ENCODE peak calls at places on chromosomes 12 and 14, in four cellular contexts. H is K562, B is H1, T is HepG2. Y is an unnamed sample.

GRCh38 chr14:55712505-55712904 is 132.5 kb downstream of the KTN1 start:
- DNase-seq in H (no peak), B (no peak), T (no peak), Y (no peak)

GRCh38 chr14:61387076-61387475 is 65.7 kb downstream of the PRKCH start:
- DNase-seq in H (no peak), B (no peak), T (no peak), Y (no peak)

GRCh38 chr14:72636871-72637270 is 257.0 kb downstream of the DPF3 start:
- DNase-seq in H (no peak), B (no peak), T (no peak), Y (no peak)

GRCh38 chr14:60658909-60659585 is 9.8 kb upstream of the SIX1 start:
- DNase-seq in H (no peak), B (no peak), T (peak; percentile 27), Y (no peak)

GRCh38 chr14:25048170-25049126 is 1.5 kb downstream of the STXBP6 start:
- DNase-seq in H (peak; percentile 39), B (no peak), T (no peak), Y (no peak)

GRCh38 chr12:75750950-75751349 is 239.5 kb upstream of the KRR1 start:
- DNase-seq in H (no peak), B (no peak), T (peak; percentile 54), Y (no peak)

GRCh38 chr14:69573205-69573840 is 1.3 kb downstream of the CCDC177 start:
- DNase-seq in H (no peak), B (peak; percentile 48), T (no peak), Y (no peak)

GRCh38 chr12:48818831-48819590 is 715 bp downstream of the CACNB3 start:
- DNase-seq in H (no peak), B (peak; percentile 73), T (no peak), Y (no peak)

GRCh38 chr12:108360487-108360886 is 21.4 kb upstream of the CMKLR1 start:
- DNase-seq in H (no peak), B (no peak), T (no peak), Y (no peak)

GRCh38 chr12:121033625-121034349 is 5.3 kb downstream of the OASL start:
- DNase-seq in H (no peak), B (no peak), T (no peak), Y (no peak)

GRCh38 chr12:19997996-19998395 is 370.3 kb upstream of the PDE3A start:
- DNase-seq in H (no peak), B (no peak), T (no peak), Y (no peak)

GRCh38 chr12:42744539-42745156 is 155.1 kb upstream of the PRICKLE1 start:
- DNase-seq in H (no peak), B (no peak), T (no peak), Y (no peak)

GRCh38 chr14:42424501-42424900 is 817.8 kb downstream of the LRFN5 start:
- DNase-seq in H (no peak), B (no peak), T (no peak), Y (no peak)

GRCh38 chr14:55572578-55572977 is 7.4 kb upstream of the KTN1 start:
- DNase-seq in H (peak; percentile 24), B (no peak), T (peak; percentile 72), Y (no peak)

GRCh38 chr12:75913502-75914110 is 118.0 kb downstream of the PHLDA1 start:
- DNase-seq in H (peak; percentile 11), B (no peak), T (no peak), Y (no peak)

GRCh38 chr12:90770861-90771260 is 184.1 kb downstream of the CCER1 start:
- DNase-seq in H (no peak), B (no peak), T (no peak), Y (no peak)

GRCh38 chr14:79587194-79587593 is 624.1 kb downstream of the DIO2 start:
- DNase-seq in H (no peak), B (no peak), T (no peak), Y (no peak)

DNA sequence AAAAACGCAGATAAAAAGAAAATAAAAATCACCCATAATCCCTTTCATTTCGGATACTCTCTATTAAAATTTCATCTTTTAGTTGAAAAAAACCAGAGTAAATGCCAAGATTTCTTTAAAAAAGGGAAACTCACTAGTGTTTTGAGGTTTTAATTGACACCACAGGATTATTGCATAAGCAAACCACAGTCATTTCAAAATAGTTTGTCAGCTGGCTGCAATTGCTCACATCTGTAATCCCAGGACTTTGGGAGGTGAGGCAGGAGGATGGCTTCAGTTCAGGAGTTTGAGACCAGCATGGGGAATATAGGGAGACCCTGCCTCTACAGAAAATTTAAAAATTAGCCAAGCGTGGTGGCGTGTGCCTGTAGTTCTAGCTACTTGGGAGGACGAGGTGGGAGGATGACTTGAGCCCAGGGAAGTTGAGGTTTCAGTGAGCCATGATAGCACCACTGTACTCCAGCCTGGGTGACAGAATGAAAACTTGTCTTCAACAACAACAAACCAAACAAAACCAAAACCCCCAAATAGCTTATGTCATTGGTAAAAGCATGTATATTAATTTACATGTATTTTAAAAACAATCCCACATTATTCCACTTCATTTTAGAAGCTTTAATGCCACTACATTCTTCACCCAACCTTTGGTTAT is 48.8 kb downstream of the SYNE2 start:
- DNase-seq in H (no peak), B (no peak), T (no peak), Y (no peak)
- TF ChIP-seq POLR2AphosphoS5 in H (no peak), B (no peak), T (no peak), Y (no peak)

GRCh38 chr14:30768791-30769190 is 105.6 kb upstream of the COCH start:
- DNase-seq in H (no peak), B (no peak), T (no peak), Y (no peak)

GRCh38 chr14:30759172-30760125 is 114.9 kb upstream of the COCH start:
- DNase-seq in H (no peak), B (no peak), T (no peak), Y (no peak)

GRCh38 chr14:30767624-30768023 is 106.7 kb upstream of the COCH start:
- DNase-seq in H (no peak), B (no peak), T (no peak), Y (no peak)

GRCh38 chr14:30763891-30764290 is 110.5 kb upstream of the COCH start:
- DNase-seq in H (no peak), B (no peak), T (no peak), Y (no peak)
- TF ChIP-seq POLR2A in H (no peak), B (no peak), T (no peak), Y (no peak)

DNA sequence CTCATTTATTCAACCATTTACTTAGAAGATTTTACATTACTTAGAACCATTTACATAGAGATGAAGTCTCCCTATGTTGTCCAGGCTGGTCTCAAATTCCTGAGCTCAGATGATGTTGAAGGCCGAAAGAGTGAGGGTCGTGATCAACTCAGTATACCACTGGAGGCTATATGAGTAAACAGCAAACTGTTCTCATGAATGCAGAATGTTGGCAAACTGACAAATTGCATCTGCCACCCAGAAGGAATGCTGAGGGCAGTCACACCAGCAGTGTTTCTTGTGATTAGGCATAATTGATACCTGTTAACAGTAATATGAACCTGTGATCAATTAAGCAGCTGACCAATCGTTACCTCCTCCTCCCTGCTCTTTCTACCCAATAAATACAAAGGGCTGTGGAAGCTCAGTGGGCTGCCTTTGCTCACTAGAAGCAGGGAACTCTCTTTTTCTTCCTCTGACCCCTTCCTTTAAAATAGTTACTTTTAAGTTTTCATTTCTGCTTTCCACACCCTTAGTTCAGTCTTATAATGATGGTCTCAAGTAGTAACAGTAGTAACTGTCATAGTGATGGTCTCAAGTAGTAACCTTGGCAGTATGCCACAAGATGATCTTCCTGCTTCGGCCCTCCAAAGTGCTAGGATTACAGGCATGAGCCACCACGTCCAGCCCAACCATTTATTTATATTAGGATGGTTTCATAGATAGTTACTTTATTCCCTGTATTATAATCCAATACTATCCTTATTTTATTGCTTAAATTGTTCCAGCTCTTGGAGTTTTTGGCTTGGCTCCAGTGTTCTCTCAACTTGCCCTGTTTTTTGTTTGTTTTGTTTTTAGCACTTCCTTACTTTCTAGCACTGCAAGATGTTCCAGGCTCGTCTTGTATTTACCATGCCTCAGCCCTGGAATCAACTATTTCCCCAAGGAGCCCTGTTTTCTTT is 25.8 kb downstream of the LIMA1 start:
- DNase-seq in H (no peak), B (no peak), T (no peak), Y (no peak)
- TF ChIP-seq TAF1 in H (no peak), B (no peak), T (no peak), Y (no peak)

GRCh38 chr14:74661726-74662450 is 49.9 kb upstream of the LTBP2 start:
- DNase-seq in H (no peak), B (no peak), T (no peak), Y (no peak)
- TF ChIP-seq POLR2AphosphoS5 in H (no peak), B (no peak), T (no peak), Y (no peak)

DNA sequence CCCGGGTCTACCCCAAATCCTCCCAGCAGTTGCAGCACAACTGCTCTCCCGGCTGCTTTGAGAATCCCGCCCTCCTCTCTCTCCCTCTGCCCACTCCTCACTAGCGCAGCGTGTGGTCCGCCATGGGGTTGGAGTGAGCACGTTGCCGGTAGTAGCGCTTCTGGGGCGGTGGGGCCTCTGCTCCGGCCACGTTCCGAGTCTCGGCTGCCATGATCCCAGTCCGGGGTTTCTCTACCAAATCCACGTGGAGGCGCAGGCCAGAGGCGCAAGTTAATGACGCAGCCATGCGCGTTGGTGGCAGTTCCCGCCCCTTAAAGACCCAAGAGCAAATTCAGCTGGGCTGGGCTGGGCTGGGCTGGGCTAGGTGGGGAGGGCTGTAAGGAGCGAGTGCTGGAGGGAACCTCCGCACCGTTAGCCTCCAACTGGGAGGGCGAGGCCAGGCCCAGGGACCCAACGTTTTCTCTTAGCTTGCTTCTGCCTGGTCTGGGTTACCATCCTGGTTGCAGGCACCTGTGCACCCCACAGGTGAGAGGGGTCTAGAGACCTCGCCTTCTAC is at the start of gene METTL1:
- DNase-seq in H (peak; percentile 95), B (peak; percentile 96), T (peak; percentile 95), Y (peak; percentile 95)
- TF ChIP-seq POLR2A in H (peak; percentile 97), B (no peak), T (peak; percentile 92), Y (peak; percentile 90)

GRCh38 chr14:101583709-101584048 is 22.4 kb downstream of the DIO3 start:
- DNase-seq in H (no peak), B (no peak), T (no peak), Y (no peak)

GRCh38 chr14:101584049-101584859 is 23.0 kb downstream of the DIO3 start:
- DNase-seq in H (peak; percentile 86), B (no peak), T (no peak), Y (no peak)

GRCh38 chr14:101583006-101583708 is 21.9 kb downstream of the DIO3 start:
- DNase-seq in H (no peak), B (no peak), T (no peak), Y (no peak)

GRCh38 chr14:101581806-101582205 is 20.5 kb downstream of the DIO3 start:
- DNase-seq in H (no peak), B (no peak), T (no peak), Y (no peak)

DNA sequence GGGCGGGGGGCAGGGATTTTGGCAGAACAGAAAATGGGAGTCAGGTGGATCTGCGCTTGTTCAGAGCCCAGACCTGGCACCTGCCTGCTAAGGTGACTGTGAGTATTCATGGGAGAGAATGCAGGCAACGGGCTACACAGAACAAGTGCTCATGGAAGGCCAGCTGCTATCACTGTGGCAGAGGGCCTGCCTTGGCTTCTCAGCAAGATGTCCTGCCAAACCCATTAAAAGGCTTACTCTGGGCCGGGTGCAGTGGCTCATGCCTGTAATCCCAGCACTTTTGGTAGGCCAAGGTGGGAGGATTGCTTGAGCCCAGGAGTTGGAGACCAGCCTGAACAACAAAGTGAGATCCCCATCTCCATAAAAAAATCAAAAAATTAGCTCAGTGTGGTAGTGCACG is 21.0 kb downstream of the DIO3 start:
- DNase-seq in H (no peak), B (no peak), T (no peak), Y (no peak)
- TF ChIP-seq TAF1 in H (no peak), B (no peak), T (no peak), Y (no peak)